ENCODE peak calls at places on chromosomes 6 and 20, in seven cellular contexts. X is spleen, E is iPS DF 6.9, V is heart left ventricle, W is K562, H is breast epithelium, T is Caco-2. A is an unnamed sample.

GRCh38 chr6:165850434-165851019 is 187.5 kb upstream of the PDE10A start:
- DNase-seq in W (peak; percentile 71), H (peak; percentile 78), T (peak; percentile 73), V (peak; percentile 70), E (no peak), X (peak; percentile 89), A (peak; percentile 67)

GRCh38 chr6:118652051-118652699 is 784 bp upstream of the CEP85L start:
- DNase-seq in V (no peak), E (no peak), T (no peak), H (no peak), X (no peak), W (no peak), A (no peak)

GRCh38 chr6:139846538-139847321 is 472.3 kb upstream of the CITED2 start:
- DNase-seq in H (no peak), E (peak; percentile 7), W (no peak), X (no peak), T (peak; percentile 62), V (no peak), A (no peak)

GRCh38 chr6:56693246-56693607 is 50.5 kb upstream of the DST start:
- DNase-seq in E (no peak), H (peak; percentile 77), T (peak; percentile 22), V (peak; percentile 88), X (peak; percentile 54), W (no peak), A (no peak)

GRCh38 chr20:11901127-11901526 is 16.6 kb upstream of the BTBD3 start:
- DNase-seq in V (no peak), H (no peak), X (no peak), W (no peak), E (no peak), T (no peak), A (no peak)

GRCh38 chr6:113015249-113015648 is 668.1 kb downstream of the RFPL4B start:
- DNase-seq in E (no peak), X (no peak), H (no peak), T (no peak), W (no peak), V (no peak), A (no peak)

GRCh38 chr6:35725721-35726438 is 11.0 kb upstream of the ARMC12 start:
- DNase-seq in W (no peak), H (no peak), T (no peak), X (peak; percentile 85), E (no peak), V (peak; percentile 86), A (no peak)

GRCh38 chr6:80553071-80553740 is 446.7 kb downstream of the BCKDHB start:
- DNase-seq in T (no peak), H (no peak), V (peak; percentile 32), W (no peak), X (no peak), E (no peak), A (no peak)

GRCh38 chr20:34943808-34944568 is 11.6 kb downstream of the GSS start:
- DNase-seq in W (no peak), H (no peak), E (no peak), X (no peak), V (no peak), T (no peak), A (no peak)

GRCh38 chr6:141421378-141421777 is 711.3 kb upstream of the GJE1 start:
- DNase-seq in V (no peak), H (no peak), E (no peak), T (no peak), X (no peak), W (no peak), A (no peak)

GRCh38 chr6:122063761-122064160 is 335.7 kb upstream of the HSF2 start:
- DNase-seq in V (no peak), H (no peak), E (no peak), X (no peak), T (no peak), W (no peak), A (no peak)

GRCh38 chr20:44743080-44743701 is 2.5 kb upstream of the KCNK15 start:
- DNase-seq in W (peak; percentile 9), T (no peak), X (no peak), E (no peak), H (no peak), V (no peak), A (no peak)
- H3K4me1 ChIP-seq in W (peaks cover 3% of the 10 kb centered on the region), T (peaks cover 13% of the 10 kb centered on the region), X (peaks cover 16% of the 10 kb centered on the region), E (no peaks in the 10 kb centered on the region), H (no peaks in the 10 kb centered on the region), V (peaks cover 20% of the 10 kb centered on the region), A (peaks cover 14% of the 10 kb centered on the region)

GRCh38 chr20:58894652-58895051 is 42.1 kb downstream of the GNAS start:
- DNase-seq in H (no peak), X (no peak), V (no peak), E (no peak), W (no peak), T (no peak), A (no peak)
- H3K4me1 ChIP-seq in H (peaks cover 31% of the 10 kb centered on the region), X (peaks cover 54% of the 10 kb centered on the region), V (peaks cover 64% of the 10 kb centered on the region), E (peaks cover 2% of the 10 kb centered on the region), W (peaks cover 13% of the 10 kb centered on the region), T (peaks cover 26% of the 10 kb centered on the region), A (peaks cover 27% of the 10 kb centered on the region)

DNA sequence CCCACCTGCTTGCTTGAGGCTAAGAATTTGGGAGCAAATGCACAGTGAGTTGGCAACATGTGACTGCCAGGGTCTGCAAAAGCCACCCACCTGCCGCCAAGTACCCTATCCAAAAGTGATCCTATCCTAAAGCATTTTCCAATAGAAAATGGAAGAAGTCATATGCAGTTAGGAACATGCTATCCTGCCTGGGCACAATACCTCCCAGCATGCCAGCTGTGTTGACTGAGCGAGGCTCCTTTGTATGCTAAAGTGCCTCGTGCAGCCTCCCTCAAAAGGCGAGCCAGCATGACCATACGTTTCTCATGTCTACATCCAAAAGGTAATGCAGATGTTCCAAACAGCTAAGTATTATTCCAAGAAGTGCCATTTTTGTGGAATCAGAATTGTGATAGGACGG is 52.7 kb downstream of the TRAF3IP2 start:
- DNase-seq in X (no peak), E (no peak), W (no peak), V (no peak), H (no peak), T (no peak), A (no peak)
- H3K4me1 ChIP-seq in X (no peaks in the 10 kb centered on the region), E (peaks cover 5% of the 10 kb centered on the region), W (peaks cover 8% of the 10 kb centered on the region), V (peaks cover 32% of the 10 kb centered on the region), H (peaks cover 34% of the 10 kb centered on the region), T (peaks cover 23% of the 10 kb centered on the region), A (peaks cover 24% of the 10 kb centered on the region)

GRCh38 chr6:130978660-130979396 is 84.2 kb downstream of the EPB41L2 start:
- DNase-seq in E (no peak), T (no peak), V (peak; percentile 40), W (no peak), X (no peak), H (no peak), A (no peak)

GRCh38 chr6:130975325-130975724 is 87.7 kb downstream of the EPB41L2 start:
- DNase-seq in E (no peak), W (no peak), X (no peak), H (no peak), T (no peak), V (no peak), A (no peak)

GRCh38 chr6:130980310-130981032 is 82.6 kb downstream of the EPB41L2 start:
- DNase-seq in T (no peak), W (no peak), H (no peak), X (no peak), V (no peak), E (no peak), A (no peak)

GRCh38 chr6:130981409-130981808 is 81.6 kb downstream of the EPB41L2 start:
- DNase-seq in X (no peak), V (no peak), W (no peak), H (no peak), E (no peak), T (no peak), A (no peak)

DNA sequence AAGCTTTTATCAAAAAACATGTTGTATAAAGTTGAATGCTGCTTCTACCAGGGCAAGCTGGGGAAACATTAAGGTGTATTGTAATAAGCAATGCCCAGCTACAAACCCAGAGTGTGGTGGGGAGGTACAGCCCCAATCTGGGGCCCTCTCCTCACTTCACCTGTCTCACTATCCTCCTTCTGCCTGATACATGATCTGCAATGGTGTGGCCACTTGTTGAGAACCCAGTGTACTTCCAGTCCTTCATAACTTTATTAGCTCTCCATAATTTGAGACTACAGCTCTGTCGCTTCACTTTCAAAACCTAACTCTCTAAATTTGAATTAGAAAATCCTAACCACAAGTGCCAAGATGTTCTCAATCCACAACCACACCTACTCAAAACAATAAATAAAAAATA is 84.9 kb downstream of the EPB41L2 start:
- DNase-seq in T (no peak), W (no peak), H (no peak), X (no peak), E (no peak), V (no peak), A (no peak)
- H3K4me1 ChIP-seq in T (peaks cover 3% of the 10 kb centered on the region), W (no peaks in the 10 kb centered on the region), H (no peaks in the 10 kb centered on the region), X (peaks cover 14% of the 10 kb centered on the region), E (peaks cover 1% of the 10 kb centered on the region), V (peaks cover 36% of the 10 kb centered on the region), A (no peaks in the 10 kb centered on the region)

GRCh38 chr6:116392158-116393032 is 21.6 kb downstream of the DSE start:
- DNase-seq in T (no peak), W (no peak), H (no peak), X (no peak), E (no peak), V (no peak), A (no peak)

GRCh38 chr6:116389357-116389756 is 18.6 kb downstream of the DSE start:
- DNase-seq in H (no peak), T (no peak), X (no peak), V (no peak), W (no peak), E (no peak), A (no peak)

GRCh38 chr6:116393430-116393829 is 22.7 kb downstream of the DSE start:
- DNase-seq in X (no peak), W (no peak), V (no peak), E (no peak), T (no peak), H (no peak), A (no peak)

GRCh38 chr6:116388924-116389323 is 18.2 kb downstream of the DSE start:
- DNase-seq in V (no peak), E (no peak), T (no peak), W (no peak), X (no peak), H (no peak), A (no peak)

GRCh38 chr6:116390571-116390970 is 19.8 kb downstream of the DSE start:
- DNase-seq in X (no peak), H (no peak), W (no peak), E (no peak), V (no peak), T (no peak), A (no peak)
- H3K4me1 ChIP-seq in X (peaks cover 87% of the 10 kb centered on the region), H (no peaks in the 10 kb centered on the region), W (no peaks in the 10 kb centered on the region), E (no peaks in the 10 kb centered on the region), V (peaks cover 37% of the 10 kb centered on the region), T (no peaks in the 10 kb centered on the region), A (no peaks in the 10 kb centered on the region)

A was measured in BE2C.